ENCODE peak calls at places on chromosomes 11 and 22, in ten cellular contexts. I, Q, Y, J, T, Z, U, D, N and V are unnamed samples.

GRCh38 chr11:32382339-32383049 is 52.8 kb downstream of the WT1 start:
- DNase-seq in I (no peak), Q (no peak), Y (no peak), J (no peak), T (no peak), Z (peak; percentile 35), U (no peak), D (no peak), N (no peak), V (no peak)

GRCh38 chr22:30754971-30755759 is 60.5 kb downstream of the OSBP2 start:
- DNase-seq in I (no peak), Q (peak; percentile 54), Y (peak; percentile 89), J (no peak), T (peak; percentile 66), Z (no peak), U (peak; percentile 75), D (peak; percentile 75), N (peak; percentile 66), V (peak; percentile 85)

GRCh38 chr22:19621372-19622060 is 92.8 kb upstream of the SEPTIN5 start:
- DNase-seq in I (no peak), Q (no peak), Y (no peak), J (no peak), T (no peak), Z (no peak), U (no peak), D (no peak), N (no peak), V (no peak)

GRCh38 chr11:12110201-12110713 is at the start of gene MICAL2:
- DNase-seq in I (peak; percentile 92), Q (peak; percentile 64), Y (peak; percentile 85), J (peak; percentile 93), T (peak; percentile 85), Z (no peak), U (peak; percentile 96), D (peak; percentile 86), N (peak; percentile 64), V (peak; percentile 93)

GRCh38 chr22:20101638-20102037 is 14.3 kb upstream of the RANBP1 start:
- DNase-seq in I (no peak), Q (no peak), Y (no peak), J (peak; percentile 40), T (no peak), Z (no peak), U (no peak), D (no peak), N (no peak), V (no peak)

GRCh38 chr11:104964247-104964646 is 4.1 kb downstream of the CASP4 start:
- DNase-seq in I (no peak), Q (no peak), Y (no peak), J (no peak), T (no peak), Z (no peak), U (no peak), D (no peak), N (no peak), V (no peak)

GRCh38 chr22:27881404-27881803 is 37.7 kb downstream of the PITPNB start:
- DNase-seq in I (no peak), Q (no peak), Y (peak; percentile 83), J (no peak), T (no peak), Z (no peak), U (no peak), D (no peak), N (no peak), V (no peak)

GRCh38 chr11:11069741-11070550 is 212.1 kb upstream of the ZBED5 start:
- DNase-seq in I (no peak), Q (no peak), Y (no peak), J (no peak), T (no peak), Z (no peak), U (no peak), D (no peak), N (peak; percentile 3), V (no peak)

GRCh38 chr11:118415739-118416068 is 14.3 kb downstream of the ATP5MG start:
- DNase-seq in I (no peak), Q (no peak), Y (peak; percentile 94), J (no peak), T (peak; percentile 46), Z (peak; percentile 88), U (no peak), D (no peak), N (peak; percentile 93), V (no peak)

GRCh38 chr22:35681454-35682050 is 33.3 kb downstream of the APOL6 start:
- DNase-seq in I (no peak), Q (no peak), Y (no peak), J (no peak), T (no peak), Z (no peak), U (no peak), D (no peak), N (no peak), V (no peak)

GRCh38 chr22:27416553-27417427 is 384.8 kb downstream of the MN1 start:
- DNase-seq in I (no peak), Q (no peak), Y (peak; percentile 79), J (no peak), T (peak; percentile 56), Z (peak; percentile 50), U (peak; percentile 10), D (no peak), N (peak; percentile 74), V (no peak)

GRCh38 chr11:46694095-46694494 is 6.3 kb downstream of the ARHGAP1 start:
- DNase-seq in I (no peak), Q (no peak), Y (no peak), J (no peak), T (no peak), Z (no peak), U (no peak), D (peak; percentile 78), N (no peak), V (no peak)

GRCh38 chr22:20519558-20519957 is 12.1 kb downstream of the MED15 start:
- DNase-seq in I (no peak), Q (no peak), Y (no peak), J (no peak), T (no peak), Z (no peak), U (no peak), D (no peak), N (no peak), V (no peak)

GRCh38 chr11:68140496-68141246 is 19.5 kb upstream of the CHKA start:
- DNase-seq in I (no peak), Q (no peak), Y (no peak), J (no peak), T (no peak), Z (no peak), U (no peak), D (no peak), N (no peak), V (no peak)

GRCh38 chr22:37186997-37187522 is 987 bp downstream of the C1QTNF6 start:
- DNase-seq in I (no peak), Q (no peak), Y (no peak), J (peak; percentile 34), T (no peak), Z (no peak), U (no peak), D (no peak), N (no peak), V (no peak)

GRCh38 chr11:127470485-127470884 is 469.9 kb upstream of the KIRREL3 start:
- DNase-seq in I (no peak), Q (no peak), Y (no peak), J (no peak), T (peak; percentile 47), Z (no peak), U (peak; percentile 39), D (peak; percentile 45), N (no peak), V (no peak)

GRCh38 chr11:134047586-134047999 is 21.3 kb upstream of the JAM3 start:
- DNase-seq in I (peak; percentile 78), Q (no peak), Y (peak; percentile 88), J (no peak), T (no peak), Z (no peak), U (no peak), D (no peak), N (peak; percentile 81), V (no peak)
- TF ChIP-seq CTCF in I (no peak), Q (no peak), Y (no peak), J (no peak), T (no peak), Z (no peak), U (no peak), D (no peak), N (no peak), V (no peak)

DNA sequence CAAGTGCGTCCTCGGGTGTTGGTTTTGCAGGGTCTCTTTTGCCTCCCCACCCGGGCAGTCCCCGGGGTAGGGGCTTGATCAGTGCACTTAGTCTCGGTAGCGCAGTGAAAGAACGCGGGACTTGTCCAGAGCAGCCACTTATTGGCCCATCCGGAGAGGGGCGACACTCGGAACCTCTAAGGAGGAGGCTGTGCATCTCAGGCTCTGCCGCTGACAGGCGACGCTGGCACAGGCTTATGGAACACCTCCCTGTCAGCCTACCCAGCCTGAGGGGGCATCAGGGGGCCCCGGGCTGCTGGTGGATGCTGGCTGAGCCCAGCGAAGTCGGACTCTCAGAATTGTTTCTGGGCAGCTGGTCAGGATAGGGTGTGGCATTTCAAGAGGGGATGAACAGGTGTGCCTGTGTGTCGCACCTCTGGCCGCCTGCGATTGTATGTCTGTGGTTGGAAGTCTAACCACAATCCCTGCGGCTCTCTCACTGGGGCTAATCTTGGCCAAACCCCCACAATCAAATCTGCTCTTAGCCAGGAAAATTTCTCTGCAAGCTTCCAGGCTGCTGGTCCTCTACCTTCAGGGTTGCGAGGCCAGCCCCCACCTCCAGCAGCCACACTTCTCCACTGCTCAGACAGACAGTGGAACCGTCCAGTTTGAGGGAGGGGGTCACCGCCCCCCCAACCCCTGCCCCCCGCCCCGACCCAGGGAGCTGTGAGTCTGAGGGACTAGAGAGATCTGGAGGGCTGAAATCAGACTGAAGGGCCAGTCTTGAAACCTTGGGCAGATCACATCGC is 814 bp downstream of the ATG16L2 start:
- DNase-seq in I (no peak), Q (peak; percentile 54), Y (peak; percentile 56), J (no peak), T (peak; percentile 68), Z (no peak), U (peak; percentile 75), D (peak; percentile 75), N (no peak), V (peak; percentile 64)
- TF ChIP-seq CTCF in I (peak; percentile 13), Q (peak; percentile 20), Y (no peak), J (no peak), T (no peak), Z (no peak), U (no peak), D (peak; percentile 36), N (no peak), V (no peak)

GRCh38 chr11:94563848-94564442 is 3.2 kb upstream of the PIWIL4 start:
- DNase-seq in I (no peak), Q (no peak), Y (no peak), J (no peak), T (no peak), Z (no peak), U (no peak), D (no peak), N (no peak), V (no peak)
- TF ChIP-seq CTCF in I (no peak), Q (no peak), Y (no peak), J (no peak), T (no peak), Z (no peak), U (no peak), D (no peak), N (no peak), V (no peak)

DNA sequence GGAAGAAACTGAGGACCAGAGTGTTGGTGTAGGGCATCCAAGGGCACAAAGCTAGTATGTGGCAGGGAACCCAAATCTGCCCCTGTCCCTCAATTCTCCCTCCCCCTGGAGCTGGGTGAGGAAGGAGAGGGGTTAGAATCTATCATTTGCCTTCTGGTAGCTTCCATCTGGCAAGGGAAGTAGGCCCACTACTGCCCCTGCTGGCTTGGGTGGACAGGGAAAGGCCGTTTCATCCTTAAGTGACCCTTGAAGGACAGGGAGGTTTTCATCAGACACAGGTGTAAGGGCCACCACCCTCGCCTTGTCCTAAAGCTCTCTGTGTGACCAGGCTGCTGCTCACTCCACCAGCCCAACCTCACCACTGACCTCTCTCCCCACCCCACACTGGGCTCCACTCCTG is 22.1 kb downstream of the NECTIN1 start:
- DNase-seq in I (no peak), Q (no peak), Y (no peak), J (no peak), T (peak; percentile 42), Z (no peak), U (no peak), D (peak; percentile 53), N (no peak), V (no peak)
- TF ChIP-seq CTCF in I (peak; percentile 17), Q (no peak), Y (peak; percentile 14), J (peak; percentile 5), T (no peak), Z (peak; percentile 23), U (peak; percentile 31), D (peak; percentile 59), N (no peak), V (peak; percentile 3)